ENCODE peak calls at places on chromosomes 1 and 21, in six cellular contexts. B is GM06990, P is A549, W is CD14-positive monocyte, U is kidney epithelial cell, D is fibroblast of pulmonary artery. N is an unnamed sample.

GRCh38 chr1:206738370-206739366 is 31.9 kb upstream of the IL19 start:
- DNase-seq in B (no peak), P (peak), W (no peak), U (no peak), D (peak), N (no peak)

GRCh38 chr1:83796409-83796808 is 202.5 kb downstream of the TTLL7 start:
- DNase-seq in B (no peak), P (no peak), W (no peak), U (no peak), D (no peak), N (no peak)

GRCh38 chr1:25650219-25650576 is 33.6 kb downstream of the MAN1C1 start:
- DNase-seq in B (no peak), P (no peak), W (no peak), U (no peak), D (no peak), N (no peak)

GRCh38 chr1:229408458-229409037 is 25.3 kb downstream of the ACTA1 start:
- DNase-seq in B (no peak), P (no peak), W (no peak), U (no peak), D (no peak), N (no peak)

GRCh38 chr1:43678940-43679339 is 28.4 kb upstream of the ST3GAL3 start:
- DNase-seq in B (no peak), P (no peak), W (no peak), U (no peak), D (no peak), N (no peak)

GRCh38 chr1:210244746-210245367 is 12.3 kb downstream of the SERTAD4 start:
- DNase-seq in B (no peak), P (no peak), W (no peak), U (no peak), D (peak), N (no peak)

GRCh38 chr1:166184012-166184411 is 17.2 kb upstream of the FAM78B start:
- DNase-seq in B (no peak), P (no peak), W (no peak), U (no peak), D (no peak), N (no peak)

GRCh38 chr1:246624091-246624490 is 57.8 kb downstream of the CNST start:
- DNase-seq in B (no peak), P (no peak), W (no peak), U (no peak), D (no peak), N (no peak)

GRCh38 chr1:94068096-94068830 is 52.7 kb downstream of the ABCA4 start:
- DNase-seq in B (no peak), P (peak), W (no peak), U (peak), D (peak), N (no peak)

GRCh38 chr1:234691567-234691966 is 81.6 kb upstream of the IRF2BP2 start:
- DNase-seq in B (no peak), P (peak), W (no peak), U (no peak), D (peak), N (no peak)

GRCh38 chr1:12376236-12377064 is 146.6 kb downstream of the VPS13D start:
- DNase-seq in B (no peak), P (no peak), W (peak), U (no peak), D (peak), N (no peak)

GRCh38 chr1:113763651-113764050 is 4.4 kb upstream of the PHTF1 start:
- DNase-seq in B (no peak), P (no peak), W (no peak), U (no peak), D (no peak), N (no peak)

GRCh38 chr1:36728846-36729245 is 246.1 kb upstream of the CSF3R start:
- DNase-seq in B (no peak), P (no peak), W (no peak), U (no peak), D (no peak), N (no peak)

GRCh38 chr1:117605164-117605810 is 561 bp upstream of the TENT5C start:
- DNase-seq in B (no peak), P (no peak), W (no peak), U (no peak), D (no peak), N (no peak)

GRCh38 chr21:43716376-43717165 is 2.4 kb upstream of the PDXK start:
- DNase-seq in B (peak), P (no peak), W (no peak), U (no peak), D (no peak), N (no peak)

GRCh38 chr1:234243872-234244271 is 129.4 kb upstream of the COA6 start:
- DNase-seq in B (no peak), P (no peak), W (no peak), U (no peak), D (no peak), N (no peak)

GRCh38 chr1:27547220-27548116 is 56.5 kb downstream of the AHDC1 start:
- DNase-seq in B (no peak), P (no peak), W (no peak), U (no peak), D (no peak), N (no peak)

GRCh38 chr1:82106672-82107071 is 305.9 kb downstream of the ADGRL2 start:
- DNase-seq in B (no peak), P (no peak), W (no peak), U (no peak), D (no peak), N (no peak)

GRCh38 chr1:33715195-33715811 is 148.6 kb upstream of the HMGB4 start:
- DNase-seq in B (no peak), P (no peak), W (no peak), U (no peak), D (no peak), N (no peak)

GRCh38 chr1:221611930-221612777 is 129.7 kb downstream of the DUSP10 start:
- DNase-seq in B (no peak), P (peak), W (no peak), U (peak), D (peak), N (no peak)

GRCh38 chr1:243396876-243397275 is 141.0 kb downstream of the SDCCAG8 start:
- DNase-seq in B (no peak), P (no peak), W (no peak), U (no peak), D (no peak), N (no peak)

GRCh38 chr1:7580923-7581753 is 190.0 kb upstream of the VAMP3 start:
- DNase-seq in B (no peak), P (no peak), W (no peak), U (no peak), D (peak), N (peak)

GRCh38 chr1:47659141-47659540 is 221.3 kb downstream of the FOXD2 start:
- DNase-seq in B (no peak), P (no peak), W (no peak), U (no peak), D (no peak), N (no peak)

GRCh38 chr1:160837558-160838205 is 25.0 kb downstream of the CD244 start:
- DNase-seq in B (peak), P (no peak), W (peak), U (peak), D (peak), N (no peak)

GRCh38 chr1:245154429-245155185 is at the start of gene KIF26B:
- DNase-seq in B (peak), P (peak), W (no peak), U (no peak), D (peak), N (no peak)

GRCh38 chr1:19384113-19384512 is 72.0 kb downstream of the SLC66A1 start:
- DNase-seq in B (no peak), P (no peak), W (no peak), U (no peak), D (peak), N (no peak)

GRCh38 chr1:3623441-3624150 is 1.2 kb upstream of the TPRG1L start:
- DNase-seq in B (no peak), P (no peak), W (no peak), U (no peak), D (no peak), N (no peak)

GRCh38 chr1:226643701-226644540 is 95.2 kb downstream of the ITPKB start:
- DNase-seq in B (peak), P (no peak), W (no peak), U (no peak), D (no peak), N (no peak)

GRCh38 chr1:65615859-65616258 is 176.8 kb upstream of the PDE4B start:
- DNase-seq in B (no peak), P (no peak), W (no peak), U (no peak), D (peak), N (no peak)

GRCh38 chr1:15153184-15153841 is at the start of gene TMEM51:
- DNase-seq in B (no peak), P (peak), W (no peak), U (no peak), D (peak), N (peak)

GRCh38 chr21:35616090-35616489 is 444.2 kb downstream of the SETD4 start:
- DNase-seq in B (no peak), P (peak), W (no peak), U (no peak), D (peak), N (no peak)
- TF ChIP-seq CTCF in B (peak), P (peak), W (peak), U (no peak), D (peak), N (peak)

GRCh38 chr1:62849031-62849430 is 65.1 kb downstream of the ATG4C start:
- DNase-seq in B (no peak), P (peak), W (no peak), U (no peak), D (no peak), N (no peak)
- TF ChIP-seq CTCF in B (no peak), P (no peak), W (no peak), U (peak), D (peak), N (peak)

DNA sequence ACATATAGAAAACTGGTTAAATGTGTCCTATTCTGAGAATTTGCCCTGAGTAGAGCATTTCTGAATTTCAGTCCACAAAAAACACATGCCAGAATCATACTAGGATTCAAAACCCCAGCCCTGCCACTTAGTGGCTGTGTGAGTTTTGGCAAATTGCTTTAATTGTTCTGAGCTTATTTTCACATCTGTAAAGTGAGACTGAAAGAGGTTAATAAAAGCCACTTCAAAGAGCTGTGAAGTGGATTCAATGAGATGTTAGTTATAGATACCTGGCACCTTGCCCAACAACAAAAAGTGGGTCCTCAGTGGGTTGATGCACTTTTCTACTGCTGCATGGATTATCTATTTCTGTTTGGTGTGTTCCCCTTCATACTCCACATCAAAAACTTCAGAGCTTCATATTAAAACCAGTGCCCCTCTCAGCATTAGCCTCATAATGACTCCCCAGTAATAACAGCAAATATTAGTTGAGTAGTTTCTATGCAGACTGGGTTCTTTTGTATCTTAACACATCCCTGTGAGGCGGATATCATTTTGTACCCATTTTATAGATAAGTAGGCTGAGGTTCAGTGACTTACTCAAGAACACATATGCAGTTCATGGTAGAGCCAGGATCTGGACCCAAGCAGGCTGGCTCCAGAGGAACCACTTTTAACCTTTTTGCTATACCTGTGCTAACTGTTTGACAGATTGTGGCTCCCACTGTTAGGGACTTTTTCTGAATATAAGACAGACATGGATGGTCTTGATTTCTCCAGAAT is 14.2 kb upstream of the ADORA3 start:
- DNase-seq in B (no peak), P (no peak), W (no peak), U (no peak), D (no peak), N (no peak)
- TF ChIP-seq CTCF in B (no peak), P (no peak), W (no peak), U (no peak), D (no peak), N (no peak)

GRCh38 chr1:167442142-167442848 is 76.0 kb downstream of the CD247 start:
- DNase-seq in B (peak), P (peak), W (peak), U (peak), D (peak), N (peak)
- TF ChIP-seq CTCF in B (peak), P (peak), W (peak), U (peak), D (peak), N (peak)

DNA sequence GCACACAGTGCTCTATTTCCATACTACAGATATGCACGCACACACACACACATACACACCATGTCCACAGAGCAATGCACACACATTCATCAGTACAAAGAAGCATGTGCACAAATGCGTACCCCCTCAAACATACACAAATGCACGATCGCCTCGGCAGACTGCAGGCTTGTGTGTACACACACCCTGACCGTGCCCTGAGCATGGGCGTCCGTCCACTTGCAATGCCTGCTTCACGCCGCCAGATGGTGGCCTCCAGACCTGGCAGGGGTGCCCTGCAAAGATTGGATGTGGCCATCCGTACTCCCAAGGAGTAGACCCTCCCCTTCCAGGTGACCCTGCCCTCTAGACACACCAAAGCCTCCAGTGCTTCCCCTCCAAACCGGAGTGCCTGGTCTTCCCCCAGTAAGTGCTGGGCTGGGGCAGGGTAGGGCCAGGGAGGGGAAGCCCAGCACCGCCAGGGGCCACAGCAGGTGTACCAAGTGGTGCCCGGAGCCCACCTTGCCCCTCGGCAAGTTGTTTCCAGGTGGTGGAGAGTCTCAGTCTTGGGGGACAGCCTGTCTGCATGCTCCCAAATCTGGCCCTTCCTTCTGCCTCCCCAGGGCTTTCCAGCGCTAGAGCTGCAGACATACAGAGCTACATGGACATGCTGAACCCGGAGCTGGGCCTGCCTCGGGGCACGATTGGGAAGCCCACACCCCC is 20.6 kb downstream of the ESPN start:
- DNase-seq in B (no peak), P (no peak), W (no peak), U (no peak), D (peak), N (no peak)
- TF ChIP-seq CTCF in B (peak), P (peak), W (peak), U (peak), D (peak), N (peak)

GRCh38 chr1:85228952-85229351 is 28.1 kb upstream of the SYDE2 start:
- DNase-seq in B (no peak), P (no peak), W (no peak), U (no peak), D (no peak), N (no peak)

GRCh38 chr1:85229574-85230097 is 28.8 kb upstream of the SYDE2 start:
- DNase-seq in B (no peak), P (no peak), W (no peak), U (no peak), D (no peak), N (no peak)

GRCh38 chr1:85225624-85226380 is 25.0 kb upstream of the SYDE2 start:
- DNase-seq in B (no peak), P (no peak), W (no peak), U (no peak), D (peak), N (no peak)

GRCh38 chr1:85224734-85225623 is 24.2 kb upstream of the SYDE2 start:
- DNase-seq in B (no peak), P (no peak), W (no peak), U (no peak), D (no peak), N (no peak)

DNA sequence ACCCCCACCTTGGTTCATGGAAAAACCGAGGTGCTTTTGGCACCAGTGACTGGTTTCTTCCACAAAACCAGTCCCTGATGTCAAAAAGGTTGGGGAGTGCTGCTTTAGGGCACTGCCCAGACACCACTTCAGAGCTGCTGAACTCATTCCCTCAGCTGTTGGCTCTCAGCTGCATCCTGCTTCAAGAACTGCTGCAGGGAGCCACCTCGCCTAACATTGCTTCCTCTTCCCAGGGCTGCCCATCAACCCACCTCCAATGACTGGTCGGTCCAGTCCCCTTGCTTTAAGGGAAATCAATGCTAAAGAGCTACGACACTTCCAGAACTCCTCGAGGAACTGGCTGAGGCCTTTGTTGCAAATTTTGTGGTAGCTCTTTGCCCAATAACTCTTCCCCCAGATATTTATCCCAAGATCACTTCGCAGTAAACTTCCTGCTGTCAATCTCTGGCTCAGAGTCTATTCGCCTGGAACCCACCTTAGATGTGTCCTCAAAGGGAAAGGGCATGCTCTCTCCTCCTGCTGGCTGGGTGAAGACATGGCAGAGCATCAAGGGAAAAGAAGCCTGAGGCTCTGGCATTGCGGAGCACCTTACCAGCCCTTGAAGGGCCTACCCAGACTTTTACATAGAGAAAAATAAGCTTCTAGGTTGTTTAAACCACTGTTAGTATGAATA is 29.0 kb downstream of the C1orf52 start:
- DNase-seq in B (no peak), P (no peak), W (no peak), U (no peak), D (no peak), N (no peak)
- TF ChIP-seq CTCF in B (peak), P (no peak), W (no peak), U (peak), D (peak), N (peak)

DNA sequence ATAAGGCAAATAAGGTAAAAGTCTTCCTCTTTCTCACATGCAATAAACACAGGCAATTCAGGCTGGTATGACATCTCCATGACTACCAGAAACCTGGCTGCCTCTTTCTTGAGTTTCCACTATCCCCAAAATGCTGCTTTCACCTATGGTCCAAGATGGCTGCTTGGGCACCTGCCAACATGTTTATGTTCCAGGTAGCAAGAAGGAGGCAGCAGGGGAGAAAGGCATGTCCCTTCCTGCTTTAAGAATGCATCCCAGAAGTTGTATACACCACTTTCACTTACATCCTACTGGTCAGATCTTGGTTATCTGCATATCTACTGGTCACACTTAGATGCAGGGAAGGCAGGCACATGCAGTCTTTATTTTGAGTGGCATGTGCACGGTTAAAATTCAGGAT is 19.4 kb upstream of the ACOT11 start:
- DNase-seq in B (no peak), P (no peak), W (no peak), U (no peak), D (no peak), N (no peak)
- TF ChIP-seq CTCF in B (no peak), P (no peak), W (no peak), U (no peak), D (no peak), N (no peak)

DNA sequence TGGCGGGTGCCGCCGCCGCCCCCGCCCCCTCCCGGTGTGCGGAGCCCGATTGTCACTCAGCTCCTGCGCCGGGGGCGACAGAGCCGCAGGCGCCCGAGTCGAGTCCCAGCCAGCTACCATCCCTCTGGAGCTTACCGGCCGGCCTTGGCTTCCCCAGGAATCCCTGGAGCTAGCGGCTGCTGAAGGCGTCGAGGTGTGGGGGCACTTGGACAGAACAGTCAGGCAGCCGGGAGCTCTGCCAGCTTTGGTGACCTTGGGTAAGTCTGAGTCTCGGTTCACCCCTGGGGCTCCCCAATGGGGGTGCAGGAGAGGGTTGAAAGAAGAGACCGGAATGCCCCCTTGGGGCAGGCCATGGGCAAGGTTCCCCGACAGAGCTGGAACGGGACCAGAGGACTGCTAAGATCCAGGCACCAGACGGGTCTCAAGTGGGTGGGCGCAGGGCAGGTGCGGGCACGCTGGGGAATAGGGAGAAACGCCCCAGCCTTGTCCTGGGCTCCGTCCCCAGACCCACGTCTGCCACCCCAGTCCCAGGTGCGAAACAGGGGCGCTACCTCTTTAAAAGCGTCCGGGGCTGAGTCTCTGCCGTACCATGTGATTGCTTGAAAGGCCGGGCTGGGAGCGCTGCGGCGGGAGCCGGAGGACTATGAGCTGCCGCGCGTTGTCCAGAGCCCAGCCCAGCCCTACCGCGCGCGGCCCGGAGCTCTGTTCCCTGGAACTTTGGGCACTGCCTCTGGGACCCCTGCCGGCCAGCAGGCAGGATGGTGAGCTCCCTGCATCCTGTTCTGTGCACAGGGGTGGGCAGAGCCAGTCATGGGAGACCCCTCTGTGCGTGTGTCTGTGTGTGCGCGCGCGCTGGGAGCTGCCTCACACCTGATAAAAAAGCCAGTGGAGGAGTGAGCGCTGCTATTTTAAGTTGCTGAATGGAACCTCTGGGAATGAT is at the start of gene ADORA1:
- DNase-seq in B (no peak), P (peak), W (no peak), U (no peak), D (peak), N (no peak)
- TF ChIP-seq CTCF in B (no peak), P (no peak), W (no peak), U (peak), D (no peak), N (no peak)